ENCODE peak calls at places on chromosomes 1 and 21, in seven cellular contexts. M is NCI-H1105 treated with DMSO at 0.1 percent for 48 hours; Q is suprapubic skin; F is KG1; O is GDM1; A is stimulated activated CD4-positive, alpha-beta T cell treated with anti-CD3 and anti-CD28 coated beads, Interleukin-1b, Interleukin-23, amount 100 ng/mL, for 4 hours; Z is stimulated activated CD8-positive, alpha-beta memory T cell treated with anti-CD3 and anti-CD28 coated beads, Interleukin-4, amount 100 ng/mL, for 48 hours. Y is an unnamed sample.

GRCh38 chr1:44151332-44151731 is 9.9 kb upstream of the KLF18 start:
- DNase-seq in O (no peak), Z (no peak), M (no peak), Q (no peak), F (no peak), A (no peak), Y (no peak)

GRCh38 chr1:66493731-66494130 is 40.2 kb upstream of the SGIP1 start:
- DNase-seq in Z (no peak), A (no peak), O (no peak), M (no peak), F (no peak), Q (no peak), Y (no peak)

GRCh38 chr1:85611390-85611789 is 30.8 kb downstream of the CCN1 start:
- DNase-seq in Z (no peak), F (no peak), A (no peak), M (no peak), O (no peak), Q (no peak), Y (no peak)

GRCh38 chr1:193705473-193706074 is 519.2 kb upstream of the B3GALT2 start:
- DNase-seq in Q (no peak), O (no peak), M (no peak), A (no peak), F (no peak), Z (no peak), Y (no peak)

GRCh38 chr21:34348890-34349519 is 14.8 kb upstream of the KCNE2 start:
- DNase-seq in A (no peak), Z (no peak), M (no peak), F (no peak), O (no peak), Q (no peak), Y (no peak)

GRCh38 chr1:221284028-221284427 is 404.8 kb downstream of the HLX start:
- DNase-seq in O (no peak), F (no peak), Q (no peak), A (no peak), Z (no peak), M (peak), Y (peak)

GRCh38 chr1:58580186-58580585 is 3.1 kb upstream of the TACSTD2 start:
- DNase-seq in M (no peak), A (no peak), Z (no peak), Q (no peak), O (no peak), F (no peak), Y (no peak)

GRCh38 chr1:11652203-11652780 is 1.9 kb downstream of the FBXO2 start:
- DNase-seq in Z (no peak), M (no peak), Q (no peak), O (no peak), F (no peak), A (no peak), Y (no peak)

GRCh38 chr1:65330021-65330420 is 20.7 kb downstream of the DNAJC6 start:
- DNase-seq in O (no peak), Q (no peak), Z (no peak), M (no peak), F (no peak), A (no peak), Y (no peak)

GRCh38 chr1:41627491-41628280 is 143.2 kb upstream of the EDN2 start:
- DNase-seq in Q (peak), Z (no peak), A (no peak), F (no peak), M (no peak), O (no peak), Y (no peak)

GRCh38 chr1:50416150-50416527 is 7.1 kb downstream of the DMRTA2 start:
- DNase-seq in Q (no peak), Z (no peak), A (no peak), F (no peak), M (no peak), O (no peak), Y (no peak)

GRCh38 chr1:215842905-215843304 is 275.8 kb downstream of the KCTD3 start:
- DNase-seq in A (no peak), Z (no peak), Q (no peak), O (no peak), M (no peak), F (no peak), Y (no peak)

Y was measured in D341Med.